ENCODE peak calls at places on chromosomes 1 and 21, in eight cellular contexts. G, S, O, T, E, V, J and F are unnamed samples.

GRCh38 chr1:84757301-84757700 is 67.0 kb upstream of the SSX2IP start:
- DNase-seq in V (no peak), S (no peak), O (no peak), G (no peak), T (no peak), E (no peak), J (no peak), F (no peak)

GRCh38 chr21:16590658-16591057 is 860.9 kb downstream of the USP25 start:
- DNase-seq in G (no peak), V (no peak), J (no peak), T (no peak), S (no peak), O (no peak), E (no peak), F (no peak)

GRCh38 chr1:159775716-159776115 is 5.0 kb upstream of the DUSP23 start:
- DNase-seq in T (no peak), J (no peak), S (no peak), G (no peak), E (no peak), V (no peak), O (no peak), F (no peak)

GRCh38 chr1:181262069-181262468 is 173.6 kb downstream of the IER5 start:
- DNase-seq in J (no peak), E (no peak), O (no peak), V (no peak), G (no peak), S (no peak), T (no peak), F (no peak)

GRCh38 chr21:32525282-32525681 is 60.0 kb downstream of the TCP10L start:
- DNase-seq in V (no peak), J (no peak), S (no peak), G (no peak), E (no peak), T (no peak), O (no peak), F (no peak)

GRCh38 chr1:36989260-36989659 is 45.1 kb downstream of the GRIK3 start:
- DNase-seq in O (no peak), E (no peak), T (no peak), V (no peak), G (peak), J (no peak), S (no peak), F (no peak)

GRCh38 chr1:206925116-206925736 is 3.5 kb upstream of the FCMR start:
- DNase-seq in T (no peak), G (no peak), E (no peak), V (peak), O (peak), S (no peak), J (no peak), F (peak)

GRCh38 chr1:21966247-21967000 is 10.4 kb upstream of the CELA3B start:
- DNase-seq in G (no peak), T (peak), S (no peak), J (no peak), O (no peak), V (no peak), E (peak), F (no peak)

GRCh38 chr1:11516961-11517635 is 38.1 kb downstream of the DISP3 start:
- DNase-seq in E (no peak), V (no peak), O (no peak), S (no peak), T (no peak), J (no peak), G (no peak), F (no peak)

GRCh38 chr1:208090776-208091291 is 153.3 kb downstream of the PLXNA2 start:
- DNase-seq in G (no peak), T (no peak), J (no peak), E (peak), S (no peak), O (no peak), V (no peak), F (no peak)

GRCh38 chr1:85991261-85991660 is 165.3 kb downstream of the COL24A1 start:
- DNase-seq in S (no peak), E (no peak), G (no peak), J (no peak), O (peak), T (no peak), V (no peak), F (no peak)

GRCh38 chr1:227774051-227774720 is 39.0 kb downstream of the SNAP47 start:
- DNase-seq in E (no peak), G (no peak), V (no peak), T (no peak), S (no peak), O (no peak), J (no peak), F (no peak)

GRCh38 chr1:117695796-117696505 is 90.1 kb downstream of the TENT5C start:
- DNase-seq in V (no peak), J (no peak), T (peak), S (no peak), E (peak), G (no peak), O (no peak), F (no peak)

DNA sequence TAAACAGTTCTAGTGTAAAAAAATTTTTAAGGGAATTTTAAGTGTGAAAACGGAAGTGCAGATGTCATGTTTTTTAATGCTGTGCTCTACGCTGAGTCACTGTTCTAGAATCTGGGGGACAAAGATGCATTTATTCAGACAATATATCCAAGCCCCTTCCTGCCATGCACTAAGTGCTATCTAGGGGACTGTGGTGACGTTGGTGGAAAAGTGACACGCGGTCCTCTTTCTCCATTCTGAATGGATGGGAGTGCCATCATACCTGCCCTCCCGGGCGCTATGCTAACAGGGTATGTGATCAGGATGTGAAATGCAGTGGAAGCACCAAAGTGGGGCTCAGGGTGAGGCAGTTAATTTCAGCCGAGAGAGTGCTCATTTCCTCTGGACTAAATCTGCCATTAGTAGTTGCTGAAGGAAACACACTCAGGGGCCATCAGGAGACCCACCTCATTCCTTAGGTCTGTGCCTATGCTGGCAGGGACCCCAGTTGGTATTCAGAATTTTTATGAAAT is 6.6 kb downstream of the C1orf226 start:
- DNase-seq in J (no peak), O (no peak), E (no peak), G (no peak), T (no peak), S (no peak), V (no peak), F (no peak)
- TF ChIP-seq CTCF in J (no peak), O (no peak), E (no peak), G (no peak), T (no peak), S (no peak), V (no peak), F (no peak)

DNA sequence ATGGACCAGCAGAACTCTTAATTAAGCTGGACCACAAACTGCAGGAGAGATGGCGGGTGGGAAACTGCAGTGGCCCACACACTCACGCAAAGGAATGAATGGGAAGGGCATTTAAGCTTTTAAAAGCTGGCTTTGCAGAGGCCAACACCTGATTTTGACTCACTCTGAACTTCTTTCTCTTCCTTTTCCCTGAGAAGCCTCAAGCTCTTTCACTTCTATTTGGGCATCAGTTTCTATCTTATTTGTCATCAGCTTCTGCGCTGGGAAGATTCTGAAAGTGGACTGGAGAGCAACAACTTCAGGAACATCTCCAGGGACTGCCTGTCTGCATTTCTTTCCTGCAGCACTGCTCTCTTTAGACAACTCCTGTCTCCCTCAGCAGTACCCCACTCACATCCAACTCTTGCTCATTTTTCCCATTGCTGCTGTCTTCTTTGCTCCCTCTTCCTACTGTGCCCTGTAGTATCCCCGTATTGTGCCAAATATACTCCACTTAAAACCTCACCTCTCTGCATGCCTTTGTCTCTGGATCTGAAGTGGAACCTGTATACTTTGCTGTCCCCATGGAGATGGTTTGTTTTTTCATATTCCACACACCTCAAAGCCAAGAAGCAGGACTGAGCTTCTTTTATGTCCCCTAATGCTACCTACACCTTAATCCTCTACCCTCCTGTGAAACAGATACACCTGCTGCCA is 143.3 kb upstream of the JUN start:
- DNase-seq in G (no peak), T (no peak), V (no peak), E (no peak), S (no peak), O (no peak), J (no peak), F (no peak)
- TF ChIP-seq CTCF in G (no peak), T (no peak), V (no peak), E (no peak), S (no peak), O (no peak), J (no peak), F (no peak)

GRCh38 chr1:27070390-27071048 is 57.9 kb upstream of the TENT5B start:
- DNase-seq in T (no peak), J (no peak), S (no peak), G (no peak), V (no peak), O (peak), E (no peak), F (no peak)
- TF ChIP-seq CTCF in T (peak), J (no peak), S (no peak), G (no peak), V (no peak), O (peak), E (no peak), F (no peak)

DNA sequence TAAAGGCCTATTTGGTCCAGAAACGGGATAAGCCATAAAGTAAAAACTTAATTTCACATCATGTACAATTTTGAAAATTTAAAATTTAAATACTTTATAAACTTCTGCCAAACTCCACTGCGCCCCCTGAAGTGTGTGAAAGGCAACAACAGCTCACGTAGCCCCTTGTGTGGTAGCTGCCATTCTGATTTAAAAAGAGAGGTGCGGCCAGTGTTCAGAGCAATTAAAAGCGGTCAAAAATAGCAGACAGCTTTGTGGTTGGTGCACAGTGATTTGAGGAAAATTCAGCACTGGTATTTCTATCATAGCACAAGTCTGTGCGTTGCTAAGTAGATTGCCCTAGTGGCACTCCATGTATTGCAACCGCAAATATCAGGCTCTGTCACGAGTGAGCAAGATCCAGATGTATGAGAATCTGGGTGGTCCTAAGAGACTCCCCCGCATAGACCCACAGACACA is 122.5 kb downstream of the ATG4C start:
- DNase-seq in O (peak), S (peak), E (peak), G (peak), J (no peak), V (no peak), T (peak), F (no peak)
- TF ChIP-seq CTCF in O (peak), S (peak), E (peak), G (peak), J (no peak), V (peak), T (peak), F (peak)

GRCh38 chr1:226569879-226570547 is 21.4 kb downstream of the STUM start:
- DNase-seq in O (peak), S (peak), T (peak), G (peak), J (no peak), E (no peak), V (no peak), F (peak)

GRCh38 chr1:226566234-226566633 is 17.7 kb downstream of the STUM start:
- DNase-seq in T (no peak), G (no peak), V (no peak), J (no peak), O (no peak), E (no peak), S (no peak), F (no peak)

GRCh38 chr1:226565476-226565875 is 16.9 kb downstream of the STUM start:
- DNase-seq in G (no peak), S (no peak), J (no peak), E (no peak), V (no peak), T (no peak), O (no peak), F (no peak)

GRCh38 chr1:226568975-226569741 is 20.6 kb downstream of the STUM start:
- DNase-seq in V (no peak), O (no peak), G (no peak), S (no peak), T (no peak), J (no peak), E (no peak), F (no peak)

DNA sequence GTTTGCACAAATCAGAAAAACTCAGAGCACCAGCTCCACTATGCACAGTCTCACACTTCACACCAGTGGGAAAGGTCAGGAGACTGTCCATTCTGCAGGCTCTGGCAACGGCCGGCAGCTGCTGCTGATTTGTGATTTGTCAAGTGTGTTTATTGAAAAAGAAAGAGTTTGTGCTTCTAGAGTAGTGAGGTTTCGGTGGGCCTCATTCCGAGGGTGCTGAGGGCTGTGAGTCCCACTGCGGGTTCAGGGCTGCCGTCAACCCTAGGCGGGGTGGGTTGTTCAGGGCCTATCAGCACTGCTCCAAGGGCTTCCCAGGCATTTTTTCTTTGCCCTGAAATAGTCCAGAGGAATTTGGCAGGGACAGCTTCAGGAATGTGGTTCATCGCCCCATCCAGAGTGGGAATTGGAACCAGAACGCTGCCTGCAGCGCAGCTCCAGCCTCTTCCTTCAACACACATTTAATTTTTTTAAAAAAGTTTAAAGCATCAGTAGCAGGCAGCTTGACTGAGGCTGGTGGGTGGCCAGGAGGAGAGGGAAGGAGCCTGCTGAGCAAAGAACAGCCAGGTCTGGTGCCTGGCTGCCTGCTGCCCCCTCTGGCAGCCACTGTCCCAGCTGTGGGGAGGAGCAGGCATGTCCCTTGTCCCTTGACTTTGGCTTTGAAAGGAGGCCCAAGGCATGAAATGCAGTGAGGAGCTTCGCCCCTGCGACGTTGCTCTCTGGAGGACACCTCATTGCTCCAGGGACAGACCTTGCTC is 19.7 kb downstream of the STUM start:
- DNase-seq in E (no peak), J (no peak), S (peak), G (no peak), T (no peak), O (peak), V (no peak), F (no peak)
- TF ChIP-seq CTCF in E (peak), J (no peak), S (peak), G (peak), T (peak), O (peak), V (peak), F (peak)

GRCh38 chr1:213070399-213070798 is 19.4 kb downstream of the RPS6KC1 start:
- DNase-seq in G (no peak), T (peak), O (peak), J (no peak), E (peak), V (peak), S (no peak), F (peak)
- TF ChIP-seq CTCF in G (no peak), T (peak), O (peak), J (no peak), E (peak), V (peak), S (peak), F (peak)

GRCh38 chr1:197807739-197808453 is 32.6 kb upstream of the DENND1B start:
- DNase-seq in G (no peak), V (no peak), T (no peak), S (no peak), J (no peak), O (no peak), E (no peak), F (no peak)
- TF ChIP-seq CTCF in G (no peak), V (no peak), T (no peak), S (no peak), J (no peak), O (no peak), E (no peak), F (no peak)

GRCh38 chr1:221741971-221742554 is at the start of gene DUSP10:
- DNase-seq in O (peak), T (peak), V (peak), S (peak), J (peak), E (peak), G (peak), F (peak)

GRCh38 chr1:221741364-221741970 is 422 bp downstream of the DUSP10 start:
- DNase-seq in T (peak), J (peak), S (peak), E (no peak), O (no peak), V (no peak), G (peak), F (peak)

GRCh38 chr1:221743416-221744208 is 1.7 kb upstream of the DUSP10 start:
- DNase-seq in J (no peak), G (no peak), O (peak), S (no peak), T (no peak), E (peak), V (peak), F (peak)

GRCh38 chr1:221740941-221741363 is 937 bp downstream of the DUSP10 start:
- DNase-seq in T (no peak), O (peak), V (no peak), G (no peak), J (no peak), S (no peak), E (peak), F (no peak)

DNA sequence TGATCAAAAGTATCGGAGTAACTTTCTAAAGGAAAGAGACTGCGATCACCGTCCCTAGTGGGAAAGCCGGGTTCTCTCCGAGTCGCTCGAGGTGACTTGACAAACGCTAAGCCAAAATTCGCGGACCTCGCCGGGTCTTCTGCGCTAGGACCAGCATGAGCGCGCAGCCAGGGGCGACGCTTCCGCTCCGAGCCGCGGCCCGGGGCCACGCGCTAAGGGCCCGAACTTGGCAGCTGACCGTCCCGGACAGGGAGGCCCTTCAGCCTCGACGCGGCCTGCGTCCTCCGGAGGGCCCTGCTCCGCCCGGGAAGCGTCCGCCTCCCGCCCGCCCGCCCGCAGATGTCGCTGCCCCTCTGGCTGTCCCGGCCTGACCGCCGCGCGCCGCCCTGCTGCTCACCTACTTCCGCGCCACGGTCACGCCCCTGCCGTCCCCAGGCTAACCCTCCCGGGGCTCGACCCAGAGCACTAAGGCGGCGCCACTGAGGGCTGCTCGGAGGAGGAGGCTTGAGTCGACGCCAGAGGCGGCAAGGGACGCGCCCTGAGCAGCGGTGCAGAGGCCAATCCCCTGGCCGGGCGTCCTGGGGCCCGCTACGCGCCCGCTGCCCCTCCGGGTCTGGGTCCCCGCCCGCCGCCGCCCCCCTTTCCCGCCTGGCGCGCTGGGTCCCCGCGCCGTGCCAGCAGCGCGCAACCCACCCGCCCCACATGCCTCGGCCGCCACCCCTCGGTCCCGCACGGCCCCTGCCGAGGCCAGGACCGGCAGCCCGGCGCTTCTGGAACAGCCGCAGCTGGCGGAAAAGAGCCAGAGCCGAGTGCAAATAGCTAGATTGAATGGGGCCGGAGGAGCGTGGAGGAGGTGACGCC is 896 bp upstream of the DUSP10 start:
- DNase-seq in V (no peak), S (peak), J (peak), O (peak), G (peak), T (peak), E (no peak), F (peak)
- TF ChIP-seq CTCF in V (peak), S (peak), J (no peak), O (no peak), G (no peak), T (peak), E (no peak), F (no peak)

GRCh38 chr1:224851850-224852261 is 77.6 kb upstream of the DNAH14 start:
- DNase-seq in T (no peak), V (no peak), O (no peak), J (no peak), E (no peak), G (no peak), S (no peak), F (no peak)
- TF ChIP-seq CTCF in T (peak), V (no peak), O (peak), J (peak), E (no peak), G (peak), S (no peak), F (no peak)

GRCh38 chr1:16204634-16205332 is 7.7 kb downstream of the ARHGEF19 start:
- DNase-seq in V (no peak), E (no peak), T (no peak), J (no peak), S (peak), O (peak), G (no peak), F (peak)
- TF ChIP-seq CTCF in V (peak), E (peak), T (peak), J (peak), S (peak), O (peak), G (peak), F (peak)